ENCODE peak calls at places on chromosome 1, in six cellular contexts. W, A, F, T, M and O are unnamed samples.

GRCh38 chr1:221837886-221838285 is 96.0 kb upstream of the DUSP10 start:
- ATAC-seq in W (no peak), A (peak), F (no peak), T (no peak), M (no peak), O (no peak)

GRCh38 chr1:203656796-203657620 is 30.4 kb downstream of the ATP2B4 start:
- ATAC-seq in W (no peak), A (no peak), F (no peak), T (no peak), M (no peak), O (no peak)

GRCh38 chr1:184685116-184685515 is 69.5 kb downstream of the EDEM3 start:
- ATAC-seq in W (no peak), A (peak), F (no peak), T (no peak), M (no peak), O (no peak)

GRCh38 chr1:201906336-201906735 is 17.6 kb downstream of the SHISA4 start:
- ATAC-seq in W (no peak), A (no peak), F (no peak), T (no peak), M (no peak), O (no peak)

GRCh38 chr1:34684246-34684645 is 70.6 kb upstream of the GJB5 start:
- ATAC-seq in W (no peak), A (no peak), F (no peak), T (no peak), M (no peak), O (no peak)

GRCh38 chr1:56806804-56807203 is 12.4 kb downstream of the FYB2 start:
- ATAC-seq in W (no peak), A (no peak), F (no peak), T (no peak), M (peak), O (no peak)

GRCh38 chr1:202967684-202968281 is 726 bp upstream of the CYB5R1 start:
- ATAC-seq in W (peak), A (peak), F (no peak), T (no peak), M (no peak), O (peak)

GRCh38 chr1:55375617-55376258 is 160.6 kb upstream of the USP24 start:
- ATAC-seq in W (peak), A (peak), F (peak), T (no peak), M (no peak), O (no peak)

GRCh38 chr1:110787328-110788071 is 85.4 kb upstream of the CD53 start:
- ATAC-seq in W (peak), A (peak), F (no peak), T (no peak), M (no peak), O (no peak)

DNA sequence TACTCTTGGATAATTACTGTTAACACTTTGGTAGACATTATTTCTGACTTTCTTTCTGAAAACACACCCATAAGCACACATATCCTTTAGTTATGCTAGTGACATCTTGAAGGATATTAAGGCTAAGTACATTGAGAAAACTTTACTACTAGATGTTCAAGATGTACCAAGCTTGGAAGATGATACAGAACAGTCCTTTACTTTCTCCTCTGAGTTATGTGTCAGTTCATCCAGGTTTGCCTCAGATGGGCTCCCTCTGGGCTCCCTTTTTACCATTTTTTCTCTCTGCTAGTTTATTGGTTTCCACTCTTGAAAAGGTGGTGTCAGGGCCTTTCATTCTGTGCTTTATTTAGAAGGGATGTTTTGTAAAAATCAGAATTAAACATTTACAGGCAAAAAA is 172.3 kb downstream of the S1PR1 start:
- ATAC-seq in W (no peak), A (peak), F (no peak), T (no peak), M (no peak), O (no peak)
- H3K4me3 ChIP-seq in W (no peak), A (peak), F (no peak), T (no peak), M (no peak), O (no peak)

GRCh38 chr1:14880456-14881316 is 272.9 kb upstream of the TMEM51 start:
- ATAC-seq in W (no peak), A (no peak), F (no peak), T (no peak), M (no peak), O (peak)
- TF ChIP-seq POLR2A in W (no peak), A (no peak), F (no peak), T (no peak), M (no peak), O (no peak)

GRCh38 chr1:198300451-198300850 is 143.7 kb downstream of the NEK7 start:
- ATAC-seq in W (no peak), A (no peak), F (no peak), T (no peak), M (no peak), O (no peak)

GRCh38 chr1:198298653-198299052 is 141.9 kb downstream of the NEK7 start:
- ATAC-seq in W (no peak), A (no peak), F (no peak), T (no peak), M (no peak), O (no peak)

DNA sequence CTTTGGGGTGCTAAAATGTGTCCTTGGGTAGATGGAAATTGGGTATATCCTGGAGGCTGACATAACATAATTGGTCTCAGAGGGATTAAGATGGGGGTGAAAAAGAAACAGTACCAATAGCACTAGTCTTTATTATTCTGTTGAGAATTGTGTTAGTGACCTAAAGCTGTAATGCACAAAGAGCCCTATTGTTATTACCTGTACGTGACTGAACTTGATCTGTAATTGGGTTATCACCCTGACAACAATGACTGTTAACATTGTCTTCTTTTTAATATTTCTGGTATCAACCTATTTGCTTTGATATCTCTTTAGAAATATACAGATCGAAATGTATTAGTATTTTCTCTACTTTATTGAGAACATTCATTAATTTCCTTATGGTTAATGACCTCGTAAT is 147.6 kb downstream of the NEK7 start:
- ATAC-seq in W (no peak), A (no peak), F (no peak), T (no peak), M (no peak), O (no peak)
- H3K4me3 ChIP-seq in W (no peak), A (no peak), F (no peak), T (no peak), M (no peak), O (no peak)

GRCh38 chr1:161122967-161123366 is 5.1 kb downstream of the NIT1 start:
- ATAC-seq in W (no peak), A (no peak), F (no peak), T (no peak), M (no peak), O (no peak)
- TF ChIP-seq POLR2A in W (no peak), A (no peak), F (no peak), T (no peak), M (no peak), O (no peak)

GRCh38 chr1:179142889-179143299 is 61.0 kb downstream of the TOR3A start:
- ATAC-seq in W (peak), A (peak), F (peak), T (peak), M (peak), O (peak)
- H3K4me3 ChIP-seq in W (no peak), A (no peak), F (peak), T (peak), M (peak), O (no peak)

DNA sequence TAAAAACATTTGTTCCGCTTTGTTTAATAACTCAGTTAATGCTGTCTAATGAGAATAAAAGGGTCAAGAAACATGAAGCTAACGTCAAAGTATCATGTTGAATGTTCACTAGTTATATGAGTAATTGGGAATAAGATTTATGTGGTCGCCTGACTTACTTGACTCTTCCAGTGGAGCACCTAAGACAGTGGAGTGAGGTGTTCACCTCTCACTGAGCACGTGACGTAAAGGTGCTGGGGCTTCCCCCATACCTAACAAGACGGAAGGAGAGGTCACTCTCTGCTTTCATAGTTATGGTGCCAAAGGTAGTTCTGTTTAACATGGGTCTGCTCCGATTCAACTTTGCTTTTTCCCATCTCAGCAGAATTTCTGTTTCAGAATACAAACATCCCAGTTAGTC is 686 bp downstream of the KMO start:
- ATAC-seq in W (peak), A (peak), F (no peak), T (no peak), M (no peak), O (no peak)
- TF ChIP-seq POLR2A in W (peak), A (peak), F (no peak), T (no peak), M (no peak), O (no peak)

DNA sequence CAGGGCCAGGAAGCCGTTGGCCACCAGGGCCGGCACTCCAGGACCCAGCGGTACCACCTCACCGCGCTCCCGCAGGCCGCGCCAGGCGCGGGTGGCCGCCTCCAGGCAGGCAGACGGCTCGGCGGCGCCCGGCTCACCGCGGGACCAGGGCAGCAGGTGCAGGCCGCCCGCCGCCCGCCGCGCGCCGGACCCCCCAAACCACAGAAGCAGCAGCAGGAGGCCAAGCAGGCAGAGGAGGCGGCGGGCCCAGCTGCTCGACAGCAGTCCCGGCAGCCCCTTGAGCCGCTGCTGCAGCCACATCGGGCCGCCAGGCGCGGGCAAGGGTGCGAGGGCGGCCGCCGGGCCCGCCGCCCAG is 312 bp downstream of the KIAA2013 start:
- ATAC-seq in W (no peak), A (peak), F (peak), T (peak), M (peak), O (peak)
- H3K4me3 ChIP-seq in W (peak), A (peak), F (peak), T (peak), M (peak), O (peak)

GRCh38 chr1:24748191-24749121 is 3.2 kb downstream of the CLIC4 start:
- ATAC-seq in W (no peak), A (peak), F (no peak), T (no peak), M (no peak), O (no peak)

GRCh38 chr1:24743404-24744211 is 1.6 kb upstream of the CLIC4 start:
- ATAC-seq in W (no peak), A (peak), F (no peak), T (no peak), M (no peak), O (no peak)

GRCh38 chr1:24745711-24746582 is 700 bp downstream of the CLIC4 start:
- ATAC-seq in W (no peak), A (peak), F (peak), T (peak), M (peak), O (no peak)

GRCh38 chr1:24742090-24742938 is 2.9 kb upstream of the CLIC4 start:
- ATAC-seq in W (no peak), A (peak), F (no peak), T (no peak), M (no peak), O (no peak)

GRCh38 chr1:24744911-24745710 is at the start of gene CLIC4:
- ATAC-seq in W (peak), A (peak), F (peak), T (peak), M (peak), O (peak)
- TF ChIP-seq POLR2A in W (peak), A (peak), F (peak), T (peak), M (peak), O (peak)